ENCODE peak calls at places on chromosomes 3 and 15, in ten cellular contexts. E is fibroblast of lung, Y is hepatocyte, G is mucosa of descending colon, I is ovary, W is astrocyte, N is colonic mucosa, R is tibial nerve, H is psoas muscle, D is heart left ventricle. O is an unnamed sample. For H3K4me1, the result is how much of the 10 kb centered on the place peaks cover.

GRCh38 chr3:23942546-23942945 is 2.5 kb upstream of the NR1D2 start:
- DNase-seq in G (no peak), H (no peak), E (no peak), Y (no peak), R (no peak), N (no peak), D (no peak), W (no peak), I (no peak), O (no peak)

GRCh38 chr3:132394334-132394733 is 23.0 kb upstream of the DNAJC13 start:
- DNase-seq in R (no peak), N (no peak), H (peak), G (peak), W (peak), I (no peak), E (peak), Y (no peak), D (peak), O (no peak)

GRCh38 chr15:70248116-70249025 is 150.7 kb upstream of the TLE3 start:
- DNase-seq in E (no peak), R (no peak), G (no peak), D (no peak), H (peak), N (no peak), Y (peak), W (no peak), I (no peak), O (no peak)

GRCh38 chr3:27553868-27554540 is 69.8 kb upstream of the SLC4A7 start:
- DNase-seq in G (no peak), Y (no peak), E (no peak), N (no peak), D (no peak), I (no peak), H (no peak), R (no peak), W (no peak), O (no peak)

GRCh38 chr3:82386656-82387055 is 625.2 kb upstream of the GBE1 start:
- DNase-seq in W (no peak), E (no peak), H (no peak), G (no peak), R (no peak), Y (no peak), I (no peak), D (no peak), N (no peak), O (no peak)

GRCh38 chr3:157393076-157393475 is 43.6 kb upstream of the PTX3 start:
- DNase-seq in E (peak), Y (no peak), H (no peak), N (no peak), R (no peak), W (no peak), D (no peak), G (no peak), I (no peak), O (no peak)

GRCh38 chr15:33145447-33145846 is 49.1 kb downstream of the FMN1 start:
- DNase-seq in H (no peak), I (no peak), G (no peak), D (no peak), E (no peak), W (no peak), N (no peak), R (no peak), Y (no peak), O (no peak)

GRCh38 chr3:49534581-49535495 is 19.4 kb upstream of the BSN start:
- DNase-seq in Y (peak), H (no peak), D (no peak), R (no peak), G (no peak), W (peak), E (peak), N (no peak), I (peak), O (peak)

GRCh38 chr3:152270145-152270870 is 1.6 kb downstream of the MBNL1 start:
- DNase-seq in N (no peak), I (no peak), E (peak), Y (peak), W (no peak), G (no peak), D (no peak), H (peak), R (no peak), O (no peak)

GRCh38 chr3:30518201-30518864 is 88.1 kb upstream of the TGFBR2 start:
- DNase-seq in W (peak), H (no peak), N (peak), Y (peak), I (peak), R (peak), G (peak), D (peak), E (peak), O (peak)

GRCh38 chr15:36809380-36809779 is 230.0 kb downstream of the CDIN1 start:
- DNase-seq in Y (no peak), D (no peak), R (no peak), E (no peak), G (no peak), I (no peak), N (no peak), H (no peak), W (no peak), O (no peak)

GRCh38 chr3:23648326-23648964 is 157.3 kb upstream of the UBE2E1 start:
- DNase-seq in I (no peak), R (no peak), H (no peak), Y (no peak), N (no peak), W (no peak), G (peak), E (peak), D (no peak), O (no peak)

GRCh38 chr3:141471160-141471559 is 15.7 kb upstream of the RASA2 start:
- DNase-seq in I (no peak), N (no peak), W (peak), Y (no peak), D (no peak), H (no peak), R (no peak), G (no peak), E (peak), O (no peak)

GRCh38 chr3:65479967-65480366 is 558.8 kb downstream of the MAGI1 start:
- DNase-seq in R (no peak), D (no peak), I (no peak), G (no peak), H (no peak), Y (no peak), N (no peak), E (peak), W (no peak), O (no peak)

GRCh38 chr3:57958642-57959406 is 49.4 kb upstream of the FLNB start:
- DNase-seq in G (peak), H (peak), W (peak), R (no peak), N (no peak), Y (peak), D (peak), E (peak), I (peak), O (no peak)

GRCh38 chr3:71690222-71690821 is 34.9 kb downstream of the EIF4E3 start:
- DNase-seq in W (peak), D (no peak), H (no peak), G (no peak), N (no peak), I (peak), Y (peak), E (peak), R (no peak), O (no peak)

GRCh38 chr15:45732544-45733130 is 97.8 kb downstream of the SQOR start:
- DNase-seq in E (no peak), G (peak), N (peak), R (no peak), H (no peak), I (no peak), Y (no peak), W (no peak), D (peak), O (no peak)

GRCh38 chr3:123952844-123953520 is 8.0 kb downstream of the CCDC14 start:
- DNase-seq in E (no peak), H (no peak), G (no peak), W (no peak), I (no peak), D (no peak), N (no peak), R (no peak), Y (no peak), O (no peak)

GRCh38 chr3:170055209-170055608 is 17.4 kb downstream of the GPR160 start:
- DNase-seq in N (no peak), D (no peak), G (no peak), H (no peak), I (no peak), R (no peak), Y (no peak), E (peak), W (peak), O (no peak)

GRCh38 chr3:58321791-58322190 is 10.9 kb upstream of the PXK start:
- DNase-seq in Y (no peak), D (no peak), I (no peak), G (no peak), N (no peak), R (no peak), W (no peak), H (no peak), E (no peak), O (no peak)

GRCh38 chr15:84855032-84855645 is 29.3 kb upstream of the SLC28A1 start:
- DNase-seq in N (no peak), D (no peak), Y (no peak), H (no peak), W (no peak), E (no peak), I (no peak), G (no peak), R (no peak), O (no peak)

GRCh38 chr3:168165390-168166269 is 69.9 kb upstream of the GOLIM4 start:
- DNase-seq in D (peak), H (no peak), G (peak), R (peak), I (peak), N (peak), Y (peak), E (peak), W (peak), O (no peak)

GRCh38 chr3:142366434-142366833 is 81.4 kb downstream of the XRN1 start:
- DNase-seq in G (no peak), I (no peak), D (no peak), N (no peak), W (no peak), E (no peak), R (no peak), H (no peak), Y (no peak), O (no peak)

GRCh38 chr3:196096382-196096953 is 14.6 kb upstream of the TFRC start:
- DNase-seq in R (peak), H (peak), W (no peak), D (peak), Y (no peak), G (peak), I (no peak), E (peak), N (peak), O (no peak)

GRCh38 chr3:170724599-170724998 is 138.7 kb upstream of the SLC7A14 start:
- DNase-seq in W (peak), R (peak), E (peak), I (peak), Y (no peak), H (no peak), N (peak), D (no peak), G (peak), O (no peak)

GRCh38 chr3:149179225-149179624 is 42.4 kb downstream of the CP start:
- DNase-seq in E (peak), I (no peak), R (no peak), G (no peak), H (no peak), Y (no peak), N (no peak), D (no peak), W (peak), O (no peak)

GRCh38 chr3:39920271-39920670 is 110.9 kb downstream of the MYRIP start:
- DNase-seq in W (no peak), Y (no peak), E (no peak), D (no peak), G (no peak), N (no peak), R (no peak), I (no peak), H (no peak), O (no peak)

GRCh38 chr3:126798521-126798920 is 94.5 kb downstream of the CHCHD6 start:
- DNase-seq in E (peak), R (no peak), N (no peak), G (no peak), W (peak), Y (no peak), D (no peak), I (no peak), H (no peak), O (no peak)

GRCh38 chr3:111750278-111750884 is 108.7 kb upstream of the PHLDB2 start:
- DNase-seq in I (no peak), Y (no peak), W (no peak), H (no peak), E (no peak), R (no peak), N (no peak), G (no peak), D (no peak), O (no peak)

GRCh38 chr15:71532994-71533393 is 277.4 kb upstream of the NR2E3 start:
- DNase-seq in W (no peak), N (no peak), R (no peak), D (no peak), H (no peak), E (no peak), Y (no peak), I (no peak), G (no peak), O (no peak)

GRCh38 chr3:31696009-31696297 is 163.2 kb downstream of the STT3B start:
- DNase-seq in G (no peak), I (no peak), N (no peak), H (no peak), W (no peak), Y (no peak), D (no peak), E (no peak), R (no peak), O (no peak)

GRCh38 chr3:114624676-114625181 is 330.9 kb downstream of the TIGIT start:
- DNase-seq in I (peak), N (peak), Y (peak), G (peak), D (peak), R (peak), E (peak), W (peak), H (peak), O (peak)

GRCh38 chr3:65778966-65779365 is 259.8 kb downstream of the MAGI1 start:
- DNase-seq in G (no peak), I (no peak), E (peak), Y (no peak), W (peak), H (no peak), D (no peak), R (no peak), N (no peak), O (no peak)

GRCh38 chr3:96813820-96814580 is 394 bp upstream of the EPHA6 start:
- DNase-seq in H (peak), E (peak), W (peak), Y (peak), R (peak), G (peak), N (peak), I (peak), D (peak), O (peak)
- TF ChIP-seq CTCF in H (no peak), E (no peak), W (peak), Y (peak), R (no peak), G (no peak), N (no peak), I (peak), D (no peak), O (no peak)

GRCh38 chr3:198106265-198106664 is 146.2 kb downstream of the LMLN start:
- DNase-seq in D (no peak), W (no peak), R (no peak), N (no peak), G (no peak), E (no peak), I (no peak), H (no peak), Y (no peak), O (no peak)
- H3K4me3 ChIP-seq in D (no peak), W (no peak), R (no peak), N (no peak), G (no peak), E (no peak), I (no peak), H (no peak), Y (no peak), O (no peak)

GRCh38 chr3:11228041-11228440 is 44.2 kb upstream of the ATG7 start:
- DNase-seq in I (peak), H (no peak), D (no peak), R (no peak), E (no peak), Y (no peak), W (no peak), N (no peak), G (no peak), O (no peak)
- H3K4me1 ChIP-seq in I (under half), H (under half), D (under half), R (under half), E (under half), Y (under half), W (under half), N (under half), G (under half), O (under half)

GRCh38 chr15:23629234-23629805 is 18.3 kb downstream of the MAGEL2 start:
- DNase-seq in D (no peak), E (peak), I (no peak), G (no peak), N (no peak), R (no peak), H (no peak), W (no peak), Y (peak), O (no peak)
- TF ChIP-seq CTCF in D (no peak), E (peak), I (no peak), G (peak), N (peak), R (no peak), H (peak), W (peak), Y (peak), O (peak)

DNA sequence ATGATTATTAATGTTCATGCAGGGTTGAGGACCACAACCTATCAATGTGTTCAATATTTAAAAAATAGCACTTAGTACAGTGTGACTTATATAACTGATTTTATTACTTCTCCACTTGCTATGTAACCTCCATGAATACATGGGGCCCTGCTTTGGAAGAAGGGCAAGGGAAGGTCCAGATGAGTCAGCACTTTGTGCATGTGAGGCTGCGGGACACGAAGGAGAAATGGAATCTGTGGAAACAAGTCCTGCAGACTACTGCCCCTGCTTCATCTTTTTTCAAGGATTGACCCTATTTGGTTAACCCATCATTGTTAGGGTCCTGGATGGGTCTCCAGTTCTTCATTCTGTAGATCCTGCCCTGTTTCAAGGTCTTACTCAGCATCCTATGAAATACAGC is 1.6 kb downstream of the NXPE3 start:
- DNase-seq in G (peak), D (no peak), Y (peak), W (peak), R (no peak), N (no peak), I (peak), H (no peak), E (peak), O (no peak)
- H3K4me3 ChIP-seq in G (no peak), D (no peak), Y (peak), W (peak), R (no peak), N (no peak), I (no peak), H (peak), E (peak), O (no peak)

GRCh38 chr3:37985637-37986320 is 4.8 kb upstream of the VILL start:
- DNase-seq in I (no peak), E (no peak), Y (no peak), H (peak), N (peak), D (peak), G (peak), W (no peak), R (no peak), O (peak)

GRCh38 chr3:37986479-37987314 is 3.9 kb upstream of the VILL start:
- DNase-seq in E (no peak), Y (peak), G (peak), W (no peak), H (no peak), R (no peak), D (no peak), N (peak), I (peak), O (peak)

GRCh38 chr3:37987315-37987697 is 3.3 kb upstream of the VILL start:
- DNase-seq in D (no peak), E (no peak), N (peak), R (no peak), H (no peak), I (no peak), W (no peak), Y (peak), G (peak), O (peak)

GRCh38 chr3:37988931-37989525 is 1.6 kb upstream of the VILL start:
- DNase-seq in I (no peak), R (no peak), G (no peak), W (no peak), D (no peak), Y (no peak), N (no peak), E (no peak), H (no peak), O (no peak)

DNA sequence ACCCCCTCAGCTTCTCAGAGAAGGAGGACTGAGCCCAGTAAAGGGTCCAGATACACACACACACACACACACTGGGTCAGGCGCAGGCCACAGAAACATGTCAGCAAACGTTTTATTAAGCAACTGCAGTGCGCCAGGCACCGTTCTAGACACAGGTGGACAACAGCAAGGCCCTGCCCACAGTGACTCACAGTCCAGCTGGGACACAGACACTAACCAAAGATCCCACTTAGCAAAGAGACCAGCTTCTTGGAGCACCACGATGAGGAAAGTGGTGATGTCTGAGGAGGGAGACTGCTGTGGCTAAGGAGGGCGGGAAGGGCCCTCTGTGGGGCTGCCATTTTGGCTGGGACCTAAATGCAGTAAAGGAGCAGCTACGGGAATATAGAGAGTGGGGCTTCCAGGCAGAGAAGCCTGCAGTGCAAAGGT is 2.8 kb upstream of the VILL start:
- DNase-seq in N (peak), H (no peak), W (no peak), I (peak), Y (peak), E (no peak), R (no peak), G (peak), D (no peak), O (peak)
- H3K4me1 ChIP-seq in N (under half), H (under half), W (under half), I (under half), Y (half or more), E (under half), R (under half), G (under half), D (under half), O (under half)

GRCh38 chr15:46857103-46857502 is 860.2 kb upstream of the SEMA6D start:
- DNase-seq in N (no peak), G (peak), I (no peak), Y (no peak), W (no peak), H (no peak), E (no peak), D (no peak), R (no peak), O (no peak)
- TF ChIP-seq CTCF in N (no peak), G (no peak), I (no peak), Y (no peak), W (no peak), H (no peak), E (no peak), D (no peak), R (no peak), O (no peak)

DNA sequence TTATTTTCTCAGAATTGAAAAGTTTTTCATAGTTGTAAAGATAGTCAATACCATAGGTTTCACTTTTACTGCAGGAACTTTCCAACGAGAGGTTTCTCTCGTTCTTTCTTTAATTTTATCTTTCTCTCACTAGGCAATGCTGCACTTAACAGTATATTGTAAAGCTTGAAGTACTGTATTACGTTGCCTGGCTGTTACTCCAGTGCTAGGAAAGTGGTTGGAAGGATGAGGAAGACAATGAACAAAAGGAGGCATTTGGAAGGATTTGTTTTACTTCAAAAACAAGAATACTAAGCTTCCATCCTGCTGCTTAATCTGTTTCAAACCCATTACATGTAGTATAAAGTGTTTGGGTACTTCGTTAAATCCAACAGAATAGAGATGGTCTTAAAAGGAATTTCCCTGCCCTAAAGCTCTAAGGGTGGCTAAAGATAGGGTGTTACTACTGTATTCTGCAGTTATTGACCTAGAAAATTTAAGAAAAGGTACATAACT is 636 bp upstream of the IFT57 start:
- DNase-seq in D (no peak), G (no peak), H (no peak), E (peak), I (no peak), R (no peak), N (no peak), W (no peak), Y (no peak), O (no peak)
- H3K4me3 ChIP-seq in D (peak), G (peak), H (peak), E (peak), I (peak), R (peak), N (peak), W (peak), Y (peak), O (peak)